ENCODE peak calls at places on chromosome 14, in five cellular contexts. N is AG04450; M is M059J; U is renal cortical epithelial cell; Q is stimulated activated CD4-positive, alpha-beta T cell treated with anti-CD3 and anti-CD28 coated beads, Interleukin-12 subunit alpha, Interleukin-12 subunit beta, amount 100 ng/mL, for 4 hours. S is an unnamed sample.

GRCh38 chr14:24817638-24818053 is 183.7 kb upstream of the GZMB start:
- DNase-seq in N (no peak), Q (no peak), M (no peak), U (no peak), S (no peak)

GRCh38 chr14:61751475-61751989 is 10.7 kb upstream of the SNAPC1 start:
- DNase-seq in U (peak), Q (no peak), N (no peak), M (no peak), S (no peak)

GRCh38 chr14:57161583-57161982 is 107.1 kb downstream of the EXOC5 start:
- DNase-seq in U (no peak), Q (no peak), N (no peak), M (no peak), S (no peak)

GRCh38 chr14:31893156-31893813 is 183.8 kb upstream of the ARHGAP5 start:
- DNase-seq in M (peak), U (peak), N (no peak), Q (no peak), S (peak)

GRCh38 chr14:55625481-55625880 is 45.5 kb downstream of the KTN1 start:
- DNase-seq in N (no peak), U (no peak), M (no peak), Q (no peak), S (no peak)

GRCh38 chr14:68247867-68248266 is 428.3 kb downstream of the RAD51B start:
- DNase-seq in U (peak), Q (no peak), N (no peak), M (no peak), S (no peak)

GRCh38 chr14:77124345-77125274 is 17.0 kb downstream of the ZDHHC22 start:
- DNase-seq in U (no peak), Q (peak), M (peak), N (no peak), S (no peak)

GRCh38 chr14:90661881-90662280 is 154.3 kb downstream of the TTC7B start:
- DNase-seq in N (no peak), U (peak), M (no peak), Q (no peak), S (no peak)

GRCh38 chr14:103286460-103286859 is 47.6 kb upstream of the EIF5 start:
- DNase-seq in N (no peak), Q (no peak), M (no peak), U (no peak), S (no peak)

GRCh38 chr14:101128478-101129450 is 225.2 kb upstream of the RTL1 start:
- DNase-seq in N (no peak), M (no peak), U (no peak), Q (no peak), S (no peak)

GRCh38 chr14:65098586-65098985 is 3.7 kb downstream of the MAX start:
- DNase-seq in Q (no peak), U (peak), M (peak), N (no peak), S (no peak)

GRCh38 chr14:36657409-36658090 is 4.1 kb upstream of the PAX9 start:
- DNase-seq in N (no peak), M (no peak), U (no peak), Q (no peak), S (no peak)